ENCODE peak calls at places on chromosomes 6 and 20, in six cellular contexts. K is Caki2; R is hepatocyte; P is activated CD4-positive, CD25-positive, alpha-beta regulatory T cell; M is CD4-positive, alpha-beta T cell; Z is iPS DF 6.9. I is an unnamed sample.

GRCh38 chr6:162198072-162198471 is 529.5 kb downstream of the PRKN start:
- DNase-seq in K (no peak), R (no peak), P (no peak), M (no peak), Z (no peak), I (no peak)

GRCh38 chr6:119280080-119280479 is 69.5 kb downstream of the MAN1A1 start:
- DNase-seq in K (no peak), R (no peak), P (no peak), M (no peak), Z (no peak), I (no peak)

GRCh38 chr20:32559753-32560380 is 25.3 kb downstream of the NOL4L start:
- DNase-seq in K (no peak), R (no peak), P (no peak), M (no peak), Z (no peak), I (no peak)

GRCh38 chr6:160137989-160138835 is 16.6 kb downstream of the SLC22A1 start:
- DNase-seq in K (peak), R (peak), P (peak), M (peak), Z (no peak), I (peak)

GRCh38 chr6:165571068-165571682 is 91.9 kb downstream of the PDE10A start:
- DNase-seq in K (peak), R (no peak), P (no peak), M (no peak), Z (no peak), I (no peak)

GRCh38 chr6:13267142-13267621 is 61.2 kb downstream of the TBC1D7 start:
- DNase-seq in K (no peak), R (no peak), P (no peak), M (no peak), Z (no peak), I (no peak)

GRCh38 chr6:169425628-169426370 is 172.2 kb upstream of the THBS2 start:
- DNase-seq in K (no peak), R (no peak), P (no peak), M (no peak), Z (no peak), I (no peak)

GRCh38 chr6:89242574-89243330 is 25.6 kb upstream of the GABRR1 start:
- DNase-seq in K (peak), R (peak), P (no peak), M (no peak), Z (peak), I (no peak)

GRCh38 chr20:33732166-33732970 is 572 bp downstream of the ZNF341 start:
- DNase-seq in K (peak), R (no peak), P (peak), M (peak), Z (no peak), I (peak)

GRCh38 chr6:20338160-20338559 is 63.5 kb upstream of the E2F3 start:
- DNase-seq in K (no peak), R (no peak), P (no peak), M (no peak), Z (no peak), I (no peak)

GRCh38 chr6:91708534-91708933 is 1121.7 kb upstream of the MAP3K7 start:
- DNase-seq in K (no peak), R (no peak), P (no peak), M (no peak), Z (no peak), I (no peak)

GRCh38 chr6:45942953-45943352 is 72.7 kb downstream of the CLIC5 start:
- DNase-seq in K (no peak), R (no peak), P (no peak), M (no peak), Z (no peak), I (no peak)

GRCh38 chr20:21640556-21640955 is 64.9 kb upstream of the PAX1 start:
- DNase-seq in K (peak), R (peak), P (no peak), M (no peak), Z (peak), I (no peak)

GRCh38 chr6:21171801-21172200 is 421.8 kb upstream of the SOX4 start:
- DNase-seq in K (no peak), R (no peak), P (no peak), M (no peak), Z (no peak), I (no peak)

I was measured in body of pancreas.